ENCODE peak calls at places on chromosome 19, in six cellular contexts. S is neural progenitor cell, T is IMR-90, N is fibroblast of lung, I is A549, F is dorsolateral prefrontal cortex. U is an unnamed sample.

GRCh38 chr19:42201489-42202289 is 15.8 kb downstream of the DEDD2 start:
- DNase-seq in S (no peak), T (no peak), N (no peak), I (no peak), F (no peak), U (no peak)

GRCh38 chr19:17687857-17688784 is at the start of gene UNC13A:
- DNase-seq in S (peak), T (peak), N (peak), I (peak), F (peak), U (peak)

GRCh38 chr19:7971553-7972520 is 28.4 kb upstream of the TIMM44 start:
- DNase-seq in S (no peak), T (no peak), N (no peak), I (no peak), F (no peak), U (no peak)

GRCh38 chr19:52007436-52007804 is 591 bp downstream of the ZNF615 start:
- DNase-seq in S (peak), T (no peak), N (peak), I (no peak), F (no peak), U (peak)

GRCh38 chr19:38076337-38076736 is 147.7 kb downstream of the DPF1 start:
- DNase-seq in S (no peak), T (no peak), N (no peak), I (no peak), F (no peak), U (no peak)

GRCh38 chr19:56905616-56906015 is 65.1 kb upstream of the PEG3 start:
- DNase-seq in S (no peak), T (no peak), N (no peak), I (no peak), F (no peak), U (no peak)

GRCh38 chr19:47778089-47778953 is at the start of gene SELENOW:
- DNase-seq in S (peak), T (peak), N (peak), I (peak), F (peak), U (peak)

GRCh38 chr19:14505488-14506239 is 9.7 kb upstream of the GIPC1 start:
- DNase-seq in S (peak), T (peak), N (peak), I (peak), F (no peak), U (peak)

GRCh38 chr19:38093587-38093986 is 130.4 kb downstream of the DPF1 start:
- DNase-seq in S (no peak), T (no peak), N (no peak), I (no peak), F (peak), U (no peak)

GRCh38 chr19:13408889-13409518 is 97.3 kb downstream of the CACNA1A start:
- DNase-seq in S (peak), T (no peak), N (no peak), I (no peak), F (no peak), U (no peak)

GRCh38 chr19:14368011-14368513 is 13.2 kb upstream of the ADGRE5 start:
- DNase-seq in S (no peak), T (no peak), N (no peak), I (no peak), F (no peak), U (no peak)

GRCh38 chr19:4449022-4449825 is 8.4 kb downstream of the UBXN6 start:
- DNase-seq in S (no peak), T (no peak), N (no peak), I (no peak), F (peak), U (no peak)

GRCh38 chr19:48638831-48639381 is 1.7 kb upstream of the DBP start:
- DNase-seq in S (no peak), T (no peak), N (no peak), I (no peak), F (no peak), U (no peak)

GRCh38 chr19:345320-345879 is 804 bp upstream of the MIER2 start:
- DNase-seq in S (no peak), T (no peak), N (no peak), I (no peak), F (no peak), U (no peak)

GRCh38 chr19:5691205-5691929 is 1.3 kb downstream of the RPL36 start:
- DNase-seq in S (peak), T (peak), N (peak), I (no peak), F (peak), U (peak)

GRCh38 chr19:23145617-23146415 is 29.0 kb downstream of the ZNF730 start:
- DNase-seq in S (no peak), T (no peak), N (no peak), I (no peak), F (no peak), U (no peak)

GRCh38 chr19:51282335-51282734 is 29.1 kb upstream of the IGLON5 start:
- DNase-seq in S (no peak), T (no peak), N (no peak), I (no peak), F (no peak), U (no peak)

GRCh38 chr19:28605501-28606268 is 607.3 kb downstream of the UQCRFS1 start:
- DNase-seq in S (no peak), T (no peak), N (no peak), I (no peak), F (no peak), U (no peak)
- H3K27ac ChIP-seq in S (no peak), T (no peak), N (no peak), I (no peak), F (no peak), U (no peak)

DNA sequence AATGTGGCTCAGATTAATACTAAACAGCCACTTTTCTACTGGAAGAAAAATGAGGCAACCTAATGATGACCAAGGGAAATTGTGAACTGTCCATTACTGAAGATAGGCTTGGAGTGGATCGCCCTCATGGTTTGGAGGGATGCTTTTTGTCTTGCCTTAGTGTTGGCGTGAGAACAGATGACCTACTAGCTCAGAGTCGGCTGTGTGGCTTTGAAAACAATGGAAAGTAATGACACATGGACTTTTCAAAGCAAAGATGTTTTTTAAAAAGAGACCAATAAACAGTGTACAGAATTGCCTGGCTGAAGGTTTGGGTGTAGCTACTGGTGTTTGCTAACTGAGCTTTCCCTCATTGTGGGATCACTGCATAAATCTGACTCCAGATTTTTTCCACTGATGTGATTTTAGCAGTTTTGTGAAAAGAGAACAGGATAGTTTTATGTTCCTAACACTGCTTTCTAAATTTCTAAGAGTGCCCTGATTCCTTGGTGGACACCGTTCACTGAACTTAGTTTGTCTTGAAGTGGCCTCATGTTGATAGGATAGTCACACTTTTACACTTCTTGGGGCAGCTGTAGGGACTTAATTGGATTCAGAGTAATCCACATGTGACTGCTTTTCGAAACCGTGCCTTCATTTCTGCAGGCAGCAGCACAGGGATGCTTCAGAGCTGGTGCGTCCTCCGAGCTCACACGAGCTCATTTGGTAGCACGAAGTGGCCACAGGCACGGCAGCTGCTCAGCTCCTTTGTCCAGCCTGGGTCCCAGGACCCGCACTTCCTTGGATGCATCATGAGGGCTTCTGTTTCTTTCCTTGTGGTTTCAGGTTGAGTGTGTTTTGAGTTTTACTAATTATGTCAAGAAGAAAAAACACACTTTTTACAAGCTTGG is 4.3 kb downstream of the CEBPG start:
- DNase-seq in S (peak), T (no peak), N (peak), I (no peak), F (no peak), U (no peak)
- H3K27ac ChIP-seq in S (no peak), T (no peak), N (no peak), I (no peak), F (no peak), U (no peak)

DNA sequence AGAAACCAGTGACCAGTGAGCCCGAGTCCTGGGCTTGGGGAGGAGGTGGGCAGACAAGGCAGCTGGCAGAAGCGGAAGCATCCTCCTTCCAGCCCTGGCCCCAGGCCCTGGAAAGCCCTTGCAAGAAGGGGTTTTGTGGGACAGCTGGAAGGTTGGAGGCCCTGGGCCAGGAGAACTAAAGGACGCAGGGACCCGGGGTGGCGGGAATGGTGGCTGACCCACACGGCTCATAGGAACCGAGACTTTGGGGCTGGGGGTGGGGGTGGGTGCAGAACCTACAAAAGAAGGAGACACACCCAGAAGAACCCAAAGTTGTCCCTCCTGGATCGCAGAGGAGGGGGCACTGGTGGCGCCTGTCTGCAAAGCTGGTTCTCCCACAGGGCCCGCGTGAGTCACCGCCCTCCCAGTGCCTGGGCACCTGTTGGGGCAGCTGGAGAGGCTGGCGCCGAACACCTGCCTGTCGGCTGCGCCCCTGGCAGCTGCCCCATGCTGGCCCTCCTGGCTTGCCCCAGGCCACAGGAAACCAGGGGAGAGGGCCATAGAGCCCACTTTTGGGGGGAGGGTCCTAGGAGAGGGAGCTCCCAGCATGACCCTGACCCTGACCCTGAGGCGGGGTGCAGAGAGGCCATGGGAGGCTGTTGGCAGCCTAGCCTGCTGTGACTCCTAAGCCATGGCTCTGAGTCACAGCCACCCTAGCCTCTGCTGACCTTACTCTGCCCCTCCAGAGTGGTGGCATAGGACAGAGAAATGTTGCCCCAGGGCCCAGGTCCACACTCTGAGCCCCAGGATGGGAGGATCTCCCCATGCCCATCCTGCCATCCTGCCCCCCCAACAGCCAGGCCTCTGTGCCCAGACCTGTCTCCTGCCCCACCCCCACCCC is 768 bp downstream of the DMPK start:
- DNase-seq in S (no peak), T (no peak), N (no peak), I (peak), F (no peak), U (no peak)
- H3K27ac ChIP-seq in S (no peak), T (peak), N (peak), I (peak), F (no peak), U (peak)

GRCh38 chr19:3397266-3398022 is 31.1 kb downstream of the NFIC start:
- DNase-seq in S (peak), T (no peak), N (peak), I (peak), F (no peak), U (peak)
- H3K27ac ChIP-seq in S (no peak), T (peak), N (peak), I (peak), F (peak), U (no peak)